ENCODE peak calls at places on chromosome 14, in four cellular contexts. One of them, this sample, is unnamed.

GRCh38 chr14:22836301-22837058 is at the start of gene MMP14:
- DNase-seq in H1: peak; percentile 60
- DNase-seq in mesendoderm: peak; percentile 95
- DNase-seq in IMR-90: peak; percentile 89
- DNase-seq in this sample: peak; percentile 59

GRCh38 chr14:105177082-105177481 is 4.0 kb downstream of the NUDT14 start:
- DNase-seq in H1: no peak
- DNase-seq in mesendoderm: no peak
- DNase-seq in IMR-90: no peak
- DNase-seq in this sample: no peak

GRCh38 chr14:58637391-58638230 is at the start of gene DACT1:
- DNase-seq in H1: peak; percentile 78
- DNase-seq in mesendoderm: peak; percentile 80
- DNase-seq in IMR-90: peak; percentile 79
- DNase-seq in this sample: peak; percentile 84

GRCh38 chr14:57182760-57183503 is 85.8 kb downstream of the EXOC5 start:
- DNase-seq in H1: no peak
- DNase-seq in mesendoderm: peak; percentile 68
- DNase-seq in IMR-90: peak; percentile 2
- DNase-seq in this sample: peak; percentile 35

GRCh38 chr14:105060751-105061427 is 4.3 kb downstream of the GPR132 start:
- DNase-seq in H1: no peak
- DNase-seq in mesendoderm: no peak
- DNase-seq in IMR-90: no peak
- DNase-seq in this sample: peak; percentile 34

GRCh38 chr14:73136085-73136386 is 271 bp upstream of the PSEN1 start:
- DNase-seq in H1: no peak
- DNase-seq in mesendoderm: no peak
- DNase-seq in IMR-90: no peak
- DNase-seq in this sample: no peak

GRCh38 chr14:29648045-29648444 is 279.6 kb downstream of the PRKD1 start:
- DNase-seq in H1: no peak
- DNase-seq in mesendoderm: peak; percentile 11
- DNase-seq in IMR-90: peak; percentile 5
- DNase-seq in this sample: no peak

GRCh38 chr14:57051633-57052032 is 217.1 kb downstream of the EXOC5 start:
- DNase-seq in H1: no peak
- DNase-seq in mesendoderm: peak; percentile 36
- DNase-seq in IMR-90: no peak
- DNase-seq in this sample: peak; percentile 54

GRCh38 chr14:75242546-75243273 is 35.9 kb upstream of the FOS start:
- DNase-seq in H1: no peak
- DNase-seq in mesendoderm: no peak
- DNase-seq in IMR-90: peak; percentile 87
- DNase-seq in this sample: no peak

GRCh38 chr14:71466942-71467341 is 465.3 kb upstream of the RGS6 start:
- DNase-seq in H1: no peak
- DNase-seq in mesendoderm: no peak
- DNase-seq in IMR-90: no peak
- DNase-seq in this sample: no peak

GRCh38 chr14:50334211-50334610 is 22.1 kb downstream of the DMAC2L start:
- DNase-seq in H1: no peak
- DNase-seq in mesendoderm: peak; percentile 38
- DNase-seq in IMR-90: no peak
- DNase-seq in this sample: no peak

GRCh38 chr14:97977711-97978261 is 1180.6 kb downstream of the VRK1 start:
- DNase-seq in H1: peak; percentile 43
- DNase-seq in mesendoderm: no peak
- DNase-seq in IMR-90: no peak
- DNase-seq in this sample: peak; percentile 32

GRCh38 chr14:49173765-49174373 is 412.3 kb downstream of the RPS29 start:
- DNase-seq in H1: peak; percentile 84
- DNase-seq in mesendoderm: peak; percentile 86
- DNase-seq in IMR-90: peak; percentile 69
- DNase-seq in this sample: peak; percentile 72

GRCh38 chr14:64337901-64338615 is 43.9 kb upstream of the ESR2 start:
- DNase-seq in H1: peak; percentile 88
- DNase-seq in mesendoderm: peak; percentile 90
- DNase-seq in IMR-90: peak; percentile 58
- DNase-seq in this sample: peak; percentile 68

GRCh38 chr14:36268957-36269734 is 51.3 kb downstream of the MBIP start:
- DNase-seq in H1: no peak
- DNase-seq in mesendoderm: peak; percentile 60
- DNase-seq in IMR-90: no peak
- DNase-seq in this sample: peak; percentile 47

GRCh38 chr14:68685419-68686211 is 107.3 kb downstream of the ZFP36L1 start:
- DNase-seq in H1: no peak
- DNase-seq in mesendoderm: peak; percentile 72
- DNase-seq in IMR-90: peak; percentile 84
- DNase-seq in this sample: no peak

GRCh38 chr14:51989293-51990234 is at the start of gene RTRAF:
- DNase-seq in H1: peak; percentile 91
- DNase-seq in mesendoderm: peak; percentile 94
- DNase-seq in IMR-90: peak; percentile 92
- DNase-seq in this sample: peak; percentile 92

GRCh38 chr14:66092748-66093147 is 393.4 kb upstream of the CCDC196 start:
- DNase-seq in H1: no peak
- DNase-seq in mesendoderm: no peak
- DNase-seq in IMR-90: no peak
- DNase-seq in this sample: no peak

GRCh38 chr14:61111145-61112130 is 130.4 kb downstream of the SLC38A6 start:
- DNase-seq in H1: peak; percentile 43
- DNase-seq in mesendoderm: no peak
- DNase-seq in IMR-90: no peak
- DNase-seq in this sample: peak; percentile 24

GRCh38 chr14:105023791-105024480 is 3.1 kb upstream of the CDCA4 start:
- DNase-seq in H1: no peak
- DNase-seq in mesendoderm: no peak
- DNase-seq in IMR-90: peak; percentile 73
- DNase-seq in this sample: no peak

GRCh38 chr14:104517426-104517825 is 62.1 kb upstream of the C14orf180 start:
- DNase-seq in H1: peak; percentile 11
- DNase-seq in mesendoderm: no peak
- DNase-seq in IMR-90: no peak
- DNase-seq in this sample: no peak

GRCh38 chr14:72544615-72545387 is 349.1 kb downstream of the DPF3 start:
- DNase-seq in H1: peak; percentile 59
- DNase-seq in mesendoderm: peak; percentile 82
- DNase-seq in IMR-90: no peak
- DNase-seq in this sample: peak; percentile 86

GRCh38 chr14:35632276-35633071 is 98.5 kb downstream of the INSM2 start:
- DNase-seq in H1: no peak
- DNase-seq in mesendoderm: no peak
- DNase-seq in IMR-90: peak; percentile 67
- DNase-seq in this sample: no peak

GRCh38 chr14:30484976-30485375 is 74.0 kb upstream of the G2E3 start:
- DNase-seq in H1: no peak
- DNase-seq in mesendoderm: peak; percentile 45
- DNase-seq in IMR-90: no peak
- DNase-seq in this sample: peak; percentile 29

GRCh38 chr14:104677506-104678332 is 11.7 kb upstream of the INF2 start:
- DNase-seq in H1: peak; percentile 84
- DNase-seq in mesendoderm: peak; percentile 95
- DNase-seq in IMR-90: peak; percentile 81
- DNase-seq in this sample: peak; percentile 83

GRCh38 chr14:33702293-33702692 is 248.6 kb downstream of the EGLN3 start:
- DNase-seq in H1: no peak
- DNase-seq in mesendoderm: no peak
- DNase-seq in IMR-90: no peak
- DNase-seq in this sample: no peak
- H3K56ac ChIP-seq in H1: no peak overlapping the region
- H3K56ac ChIP-seq in mesendoderm: no peak overlapping the region
- H3K56ac ChIP-seq in IMR-90: no peak overlapping the region
- H3K56ac ChIP-seq in this sample: no peak overlapping the region

GRCh38 chr14:87494010-87494409 is 499.0 kb downstream of the GALC start:
- DNase-seq in H1: no peak
- DNase-seq in mesendoderm: peak; percentile 41
- DNase-seq in IMR-90: no peak
- DNase-seq in this sample: no peak
- H4K5ac ChIP-seq in H1: no peak overlapping the region
- H4K5ac ChIP-seq in mesendoderm: no peak overlapping the region
- H4K5ac ChIP-seq in IMR-90: no peak overlapping the region
- H4K5ac ChIP-seq in this sample: no peak overlapping the region

DNA sequence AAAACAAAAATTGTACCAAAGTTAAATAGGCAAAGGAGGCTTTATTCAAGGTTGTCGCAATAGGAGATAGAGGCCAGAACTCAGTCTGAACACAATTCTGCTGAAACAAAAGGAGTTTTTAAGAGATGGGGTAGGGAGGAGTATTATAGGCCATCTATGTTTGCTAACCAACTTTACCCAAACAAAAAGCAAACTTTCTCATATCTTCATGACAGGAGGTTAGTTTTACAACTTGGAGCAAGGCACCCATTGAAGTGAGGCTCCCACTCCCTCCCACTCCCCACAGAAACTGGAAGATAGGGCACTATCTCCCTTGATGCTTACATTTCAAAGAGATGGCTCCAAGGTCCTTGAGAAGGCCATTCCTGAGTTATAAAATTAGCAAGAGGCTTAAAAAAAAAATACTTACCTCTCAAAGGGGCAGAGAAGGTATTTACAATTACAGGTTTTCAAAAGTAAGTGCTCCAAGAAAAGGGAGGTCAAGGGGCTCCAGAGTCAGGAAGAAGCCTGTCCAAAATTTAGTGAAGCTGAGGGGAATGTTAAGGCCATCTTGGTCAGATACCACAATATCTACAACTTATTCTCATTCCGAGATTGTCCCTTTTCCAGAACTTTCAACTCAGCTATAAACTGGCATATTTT is 84.4 kb upstream of the DHRS4 start:
- DNase-seq in H1: no peak
- DNase-seq in mesendoderm: no peak
- DNase-seq in IMR-90: no peak
- DNase-seq in this sample: no peak
- H3K56ac ChIP-seq in H1: no peak overlapping the region
- H3K56ac ChIP-seq in mesendoderm: no peak overlapping the region
- H3K56ac ChIP-seq in IMR-90: no peak overlapping the region
- H3K56ac ChIP-seq in this sample: no peak overlapping the region

DNA sequence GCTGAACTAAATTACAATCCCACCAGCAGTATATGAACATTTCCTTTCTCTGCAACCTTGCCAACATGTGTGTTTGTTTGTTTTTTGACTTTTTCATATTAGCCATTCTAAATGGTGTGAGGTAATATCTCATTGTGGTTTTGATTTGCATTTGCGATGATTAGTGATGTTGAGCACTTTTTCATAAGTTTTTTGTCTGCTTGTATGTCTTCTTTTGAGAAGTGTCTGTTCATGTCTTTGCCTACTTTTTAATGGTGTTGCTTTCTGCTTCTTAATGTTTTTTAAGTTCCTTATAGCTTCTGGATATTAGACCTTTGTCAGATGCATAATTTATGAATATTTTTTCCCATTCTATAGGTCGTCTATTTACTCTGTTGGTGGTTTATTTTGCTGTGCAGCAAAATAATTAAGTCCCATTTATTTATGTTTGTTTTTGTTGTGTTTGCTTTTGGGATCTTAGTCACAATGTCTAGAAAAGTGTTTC is 1262.9 kb downstream of the FSCB start:
- DNase-seq in H1: no peak
- DNase-seq in mesendoderm: no peak
- DNase-seq in IMR-90: no peak
- DNase-seq in this sample: no peak
- H4K5ac ChIP-seq in H1: no peak overlapping the region
- H4K5ac ChIP-seq in mesendoderm: no peak overlapping the region
- H4K5ac ChIP-seq in IMR-90: no peak overlapping the region
- H4K5ac ChIP-seq in this sample: no peak overlapping the region

GRCh38 chr14:76273346-76273745 is 102.6 kb upstream of the ESRRB start:
- DNase-seq in H1: peak; percentile 29
- DNase-seq in mesendoderm: no peak
- DNase-seq in IMR-90: no peak
- DNase-seq in this sample: peak; percentile 12

GRCh38 chr14:76272349-76272748 is 103.6 kb upstream of the ESRRB start:
- DNase-seq in H1: no peak
- DNase-seq in mesendoderm: no peak
- DNase-seq in IMR-90: no peak
- DNase-seq in this sample: no peak

GRCh38 chr14:76274324-76274723 is 101.6 kb upstream of the ESRRB start:
- DNase-seq in H1: peak; percentile 27
- DNase-seq in mesendoderm: no peak
- DNase-seq in IMR-90: no peak
- DNase-seq in this sample: peak; percentile 5

GRCh38 chr14:76271371-76271770 is 104.6 kb upstream of the ESRRB start:
- DNase-seq in H1: peak; percentile 1
- DNase-seq in mesendoderm: no peak
- DNase-seq in IMR-90: no peak
- DNase-seq in this sample: no peak

DNA sequence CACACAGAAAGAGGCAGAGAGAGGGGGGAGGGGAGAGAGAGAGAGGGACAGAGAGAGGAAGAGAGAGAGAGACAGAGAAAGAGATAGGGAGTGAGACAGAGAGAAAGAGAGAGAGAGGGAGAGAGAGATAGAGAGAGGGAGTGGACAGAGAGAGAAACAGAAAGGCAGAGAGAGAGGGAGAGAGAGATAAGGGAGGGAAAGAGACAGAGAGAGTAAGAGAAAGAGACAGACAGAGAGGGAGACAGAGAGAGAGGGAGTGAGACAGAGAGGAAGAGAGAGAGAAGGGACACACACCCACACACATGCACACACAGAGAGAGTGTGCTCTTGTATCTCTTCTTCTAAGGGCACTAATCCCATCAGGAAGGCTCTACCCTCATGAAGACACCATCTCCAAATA is 103.2 kb upstream of the ESRRB start:
- DNase-seq in H1: no peak
- DNase-seq in mesendoderm: no peak
- DNase-seq in IMR-90: no peak
- DNase-seq in this sample: peak; percentile 1
- H3K56ac ChIP-seq in H1: no peak overlapping the region
- H3K56ac ChIP-seq in mesendoderm: no peak overlapping the region
- H3K56ac ChIP-seq in IMR-90: no peak overlapping the region
- H3K56ac ChIP-seq in this sample: no peak overlapping the region

GRCh38 chr14:76974365-76974764 is 54.1 kb downstream of the IRF2BPL start:
- DNase-seq in H1: no peak
- DNase-seq in mesendoderm: no peak
- DNase-seq in IMR-90: no peak
- DNase-seq in this sample: no peak

GRCh38 chr14:76977793-76978730 is 50.4 kb downstream of the IRF2BPL start:
- DNase-seq in H1: peak; percentile 48
- DNase-seq in mesendoderm: no peak
- DNase-seq in IMR-90: peak; percentile 91
- DNase-seq in this sample: no peak

GRCh38 chr14:76975051-76975450 is 53.5 kb downstream of the IRF2BPL start:
- DNase-seq in H1: no peak
- DNase-seq in mesendoderm: no peak
- DNase-seq in IMR-90: no peak
- DNase-seq in this sample: no peak

GRCh38 chr14:76975865-76976622 is 52.5 kb downstream of the IRF2BPL start:
- DNase-seq in H1: no peak
- DNase-seq in mesendoderm: no peak
- DNase-seq in IMR-90: no peak
- DNase-seq in this sample: no peak

GRCh38 chr14:76976623-76977005 is 51.9 kb downstream of the IRF2BPL start:
- DNase-seq in H1: no peak
- DNase-seq in mesendoderm: no peak
- DNase-seq in IMR-90: no peak
- DNase-seq in this sample: no peak
- H4K5ac ChIP-seq in H1: no peak overlapping the region
- H4K5ac ChIP-seq in mesendoderm: no peak overlapping the region
- H4K5ac ChIP-seq in IMR-90: no peak overlapping the region
- H4K5ac ChIP-seq in this sample: no peak overlapping the region

This sample was measured in H9.